ENCODE peak calls at places on chromosomes 1 and 21, in four cellular contexts. One of them, this sample, is unnamed.

GRCh38 chr1:45863117-45863670 is 59.8 kb downstream of the MAST2 start:
- DNase-seq in sciatic nerve: no peak
- DNase-seq in nucleus accumbens: no peak
- DNase-seq in NCI-H2171 treated with DMSO at 0.1 percent for 48 hours: peak
- DNase-seq in this sample: no peak

GRCh38 chr1:51518730-51519047 is 377 bp downstream of the EPS15 start:
- DNase-seq in sciatic nerve: peak
- DNase-seq in NCI-H2171 treated with DMSO at 0.1 percent for 48 hours: no peak
- DNase-seq in nucleus accumbens: peak
- DNase-seq in this sample: peak

GRCh38 chr1:61187380-61188086 is 105.2 kb downstream of the NFIA start:
- DNase-seq in NCI-H2171 treated with DMSO at 0.1 percent for 48 hours: no peak
- DNase-seq in nucleus accumbens: no peak
- DNase-seq in sciatic nerve: no peak
- DNase-seq in this sample: no peak

GRCh38 chr21:44898011-44898493 is 22.6 kb downstream of the ITGB2 start:
- DNase-seq in sciatic nerve: no peak
- DNase-seq in nucleus accumbens: no peak
- DNase-seq in NCI-H2171 treated with DMSO at 0.1 percent for 48 hours: no peak
- DNase-seq in this sample: no peak

GRCh38 chr1:12113433-12114339 is 50.6 kb downstream of the TNFRSF8 start:
- DNase-seq in sciatic nerve: no peak
- DNase-seq in nucleus accumbens: no peak
- DNase-seq in NCI-H2171 treated with DMSO at 0.1 percent for 48 hours: peak
- DNase-seq in this sample: peak

GRCh38 chr1:207034208-207034607 is 1.7 kb upstream of the C1orf116 start:
- DNase-seq in sciatic nerve: no peak
- DNase-seq in NCI-H2171 treated with DMSO at 0.1 percent for 48 hours: no peak
- DNase-seq in nucleus accumbens: no peak
- DNase-seq in this sample: no peak

GRCh38 chr1:228206582-228207351 is 1.1 kb upstream of the OBSCN start:
- DNase-seq in sciatic nerve: no peak
- DNase-seq in nucleus accumbens: no peak
- DNase-seq in NCI-H2171 treated with DMSO at 0.1 percent for 48 hours: no peak
- DNase-seq in this sample: no peak

GRCh38 chr1:245715291-245715701 is 560.5 kb downstream of the KIF26B start:
- DNase-seq in nucleus accumbens: no peak
- DNase-seq in sciatic nerve: no peak
- DNase-seq in NCI-H2171 treated with DMSO at 0.1 percent for 48 hours: no peak
- DNase-seq in this sample: no peak

GRCh38 chr21:41446571-41446970 is 20.5 kb downstream of the MX1 start:
- DNase-seq in NCI-H2171 treated with DMSO at 0.1 percent for 48 hours: no peak
- DNase-seq in nucleus accumbens: no peak
- DNase-seq in sciatic nerve: no peak
- DNase-seq in this sample: no peak

GRCh38 chr1:234708700-234709395 is 98.9 kb upstream of the IRF2BP2 start:
- DNase-seq in NCI-H2171 treated with DMSO at 0.1 percent for 48 hours: no peak
- DNase-seq in sciatic nerve: peak
- DNase-seq in nucleus accumbens: no peak
- DNase-seq in this sample: no peak

GRCh38 chr1:33119532-33120217 is 38.7 kb downstream of the AZIN2 start:
- DNase-seq in sciatic nerve: no peak
- DNase-seq in nucleus accumbens: no peak
- DNase-seq in NCI-H2171 treated with DMSO at 0.1 percent for 48 hours: no peak
- DNase-seq in this sample: no peak

GRCh38 chr1:187513190-187513589 is 684.4 kb downstream of the PLA2G4A start:
- DNase-seq in nucleus accumbens: no peak
- DNase-seq in NCI-H2171 treated with DMSO at 0.1 percent for 48 hours: no peak
- DNase-seq in sciatic nerve: no peak
- DNase-seq in this sample: no peak

GRCh38 chr1:983736-984475 is 2.0 kb upstream of the PERM1 start:
- DNase-seq in NCI-H2171 treated with DMSO at 0.1 percent for 48 hours: no peak
- DNase-seq in nucleus accumbens: peak
- DNase-seq in sciatic nerve: no peak
- DNase-seq in this sample: peak

GRCh38 chr1:40711465-40712404 is 20.2 kb downstream of the NFYC start:
- DNase-seq in NCI-H2171 treated with DMSO at 0.1 percent for 48 hours: no peak
- DNase-seq in nucleus accumbens: no peak
- DNase-seq in sciatic nerve: no peak
- DNase-seq in this sample: no peak

GRCh38 chr1:46401964-46402626 is 8.0 kb downstream of the FAAH start:
- DNase-seq in sciatic nerve: peak
- DNase-seq in NCI-H2171 treated with DMSO at 0.1 percent for 48 hours: peak
- DNase-seq in nucleus accumbens: peak
- DNase-seq in this sample: no peak

GRCh38 chr1:159000627-159001026 is 9.1 kb upstream of the IFI16 start:
- DNase-seq in nucleus accumbens: peak
- DNase-seq in NCI-H2171 treated with DMSO at 0.1 percent for 48 hours: no peak
- DNase-seq in sciatic nerve: peak
- DNase-seq in this sample: no peak

GRCh38 chr21:35882791-35883240 is 177.5 kb downstream of the SETD4 start:
- DNase-seq in sciatic nerve: no peak
- DNase-seq in NCI-H2171 treated with DMSO at 0.1 percent for 48 hours: no peak
- DNase-seq in nucleus accumbens: no peak
- DNase-seq in this sample: no peak

GRCh38 chr1:164720329-164721036 is 161.5 kb downstream of the PBX1 start:
- DNase-seq in NCI-H2171 treated with DMSO at 0.1 percent for 48 hours: no peak
- DNase-seq in nucleus accumbens: no peak
- DNase-seq in sciatic nerve: no peak
- DNase-seq in this sample: no peak

GRCh38 chr1:204883405-204883804 is 12.7 kb downstream of the NFASC start:
- DNase-seq in sciatic nerve: no peak
- DNase-seq in NCI-H2171 treated with DMSO at 0.1 percent for 48 hours: no peak
- DNase-seq in nucleus accumbens: no peak
- DNase-seq in this sample: no peak

GRCh38 chr1:147236959-147237791 is 5.3 kb upstream of the CHD1L start:
- DNase-seq in NCI-H2171 treated with DMSO at 0.1 percent for 48 hours: no peak
- DNase-seq in sciatic nerve: no peak
- DNase-seq in nucleus accumbens: no peak
- DNase-seq in this sample: no peak

GRCh38 chr1:232303221-232303620 is 326.7 kb downstream of the SIPA1L2 start:
- DNase-seq in nucleus accumbens: no peak
- DNase-seq in NCI-H2171 treated with DMSO at 0.1 percent for 48 hours: no peak
- DNase-seq in sciatic nerve: no peak
- DNase-seq in this sample: no peak

GRCh38 chr1:17194981-17195528 is 9.9 kb upstream of the PADI1 start:
- DNase-seq in nucleus accumbens: no peak
- DNase-seq in NCI-H2171 treated with DMSO at 0.1 percent for 48 hours: no peak
- DNase-seq in sciatic nerve: no peak
- DNase-seq in this sample: no peak

GRCh38 chr1:84796201-84796600 is 96.8 kb downstream of the LPAR3 start:
- DNase-seq in sciatic nerve: no peak
- DNase-seq in NCI-H2171 treated with DMSO at 0.1 percent for 48 hours: no peak
- DNase-seq in nucleus accumbens: no peak
- DNase-seq in this sample: no peak

GRCh38 chr1:21703318-21703963 is 34.3 kb upstream of the RAP1GAP start:
- DNase-seq in sciatic nerve: no peak
- DNase-seq in nucleus accumbens: no peak
- DNase-seq in NCI-H2171 treated with DMSO at 0.1 percent for 48 hours: peak
- DNase-seq in this sample: peak

GRCh38 chr1:95033843-95034242 is 38.9 kb downstream of the ALG14 start:
- DNase-seq in NCI-H2171 treated with DMSO at 0.1 percent for 48 hours: no peak
- DNase-seq in nucleus accumbens: no peak
- DNase-seq in sciatic nerve: no peak
- DNase-seq in this sample: no peak

GRCh38 chr1:41365772-41366427 is 4.7 kb downstream of the FOXO6 start:
- DNase-seq in nucleus accumbens: peak
- DNase-seq in NCI-H2171 treated with DMSO at 0.1 percent for 48 hours: peak
- DNase-seq in sciatic nerve: no peak
- DNase-seq in this sample: peak

GRCh38 chr21:35280221-35280620 is 231.1 kb upstream of the RUNX1 start:
- DNase-seq in nucleus accumbens: no peak
- DNase-seq in sciatic nerve: no peak
- DNase-seq in NCI-H2171 treated with DMSO at 0.1 percent for 48 hours: no peak
- DNase-seq in this sample: peak

GRCh38 chr1:210143465-210144062 is 89.0 kb upstream of the SERTAD4 start:
- DNase-seq in nucleus accumbens: peak
- DNase-seq in NCI-H2171 treated with DMSO at 0.1 percent for 48 hours: no peak
- DNase-seq in sciatic nerve: peak
- DNase-seq in this sample: peak

This sample was measured in activated CD4-positive, alpha-beta T cell treated with anti-CD3 and anti-CD28 coated beads, Interleukin-2, amount 10 ng/mL, durations not matched to agents 24 days and 14 days.